ENCODE peak calls at places on chromosomes 11 and 22, in ten cellular contexts. J, P, T, W, C, D, X, R, Q and Y are unnamed samples.

GRCh38 chr11:5713695-5714094 is 22.6 kb upstream of the OR56B1 start:
- ATAC-seq in W (no peak), D (peak), Q (no peak), C (no peak), T (peak), R (no peak), P (no peak), J (no peak), X (no peak), Y (no peak)

GRCh38 chr22:35725521-35725920 is 7.8 kb downstream of the APOL5 start:
- ATAC-seq in C (no peak), D (no peak), W (no peak), J (no peak), T (no peak), R (no peak), P (no peak), X (no peak), Q (no peak), Y (no peak)

GRCh38 chr22:36425977-36426523 is 38.3 kb upstream of the MYH9 start:
- ATAC-seq in R (peak), J (peak), T (peak), D (peak), Q (peak), C (peak), X (peak), P (peak), W (no peak), Y (no peak)

GRCh38 chr11:62505112-62505783 is 41.4 kb downstream of the AHNAK start:
- ATAC-seq in C (no peak), P (no peak), Q (peak), T (no peak), X (no peak), D (peak), J (no peak), W (no peak), R (no peak), Y (no peak)

GRCh38 chr11:35237860-35238715 is 99.1 kb downstream of the CD44 start:
- ATAC-seq in Q (peak), T (no peak), C (no peak), X (no peak), P (no peak), J (peak), D (peak), R (peak), W (no peak), Y (no peak)

GRCh38 chr11:86981777-86982540 is 26.8 kb upstream of the FZD4 start:
- ATAC-seq in R (no peak), X (no peak), J (peak), Q (no peak), T (no peak), D (no peak), P (no peak), C (no peak), W (no peak), Y (no peak)

GRCh38 chr11:67488155-67488480 is 5.3 kb downstream of the AIP start:
- ATAC-seq in W (no peak), Q (no peak), R (no peak), T (no peak), D (no peak), C (no peak), X (no peak), P (no peak), J (no peak), Y (no peak)

GRCh38 chr11:57640068-57640800 is 9.5 kb downstream of the YPEL4 start:
- ATAC-seq in D (no peak), R (no peak), X (no peak), C (no peak), P (no peak), T (no peak), W (no peak), J (peak), Q (no peak), Y (no peak)

GRCh38 chr22:20605328-20605727 is 97.9 kb downstream of the MED15 start:
- ATAC-seq in P (no peak), Q (no peak), X (no peak), W (no peak), C (no peak), T (no peak), J (no peak), R (no peak), D (no peak), Y (no peak)

GRCh38 chr11:16456366-16456765 is 100.0 kb upstream of the SOX6 start:
- ATAC-seq in P (no peak), D (no peak), W (no peak), C (no peak), J (no peak), R (no peak), T (no peak), X (no peak), Q (no peak), Y (no peak)

GRCh38 chr11:74870485-74870884 is 78.4 kb downstream of the XRRA1 start:
- ATAC-seq in Q (peak), W (no peak), J (no peak), R (peak), X (no peak), P (no peak), D (peak), C (peak), T (peak), Y (no peak)

GRCh38 chr22:42757475-42757874 is 36.8 kb upstream of the A4GALT start:
- ATAC-seq in Q (no peak), C (no peak), J (no peak), D (no peak), T (no peak), P (no peak), W (no peak), R (no peak), X (no peak), Y (no peak)

GRCh38 chr11:58685973-58686720 is 45.6 kb downstream of the GLYAT start:
- ATAC-seq in R (no peak), D (no peak), Q (peak), T (no peak), J (no peak), P (no peak), C (no peak), W (no peak), X (no peak), Y (no peak)

GRCh38 chr11:73322986-73323306 is 14.9 kb downstream of the ARHGEF17 start:
- ATAC-seq in J (no peak), D (no peak), C (peak), P (no peak), R (no peak), T (no peak), Q (no peak), X (no peak), W (no peak), Y (no peak)
- H3K27ac ChIP-seq in J (peak), D (no peak), C (peak), P (peak), R (peak), T (no peak), Q (peak), X (peak), W (peak), Y (peak)

GRCh38 chr22:30306629-30307016 is 17.3 kb upstream of the CASTOR1 start:
- ATAC-seq in C (no peak), J (no peak), W (no peak), X (no peak), R (no peak), T (no peak), P (no peak), D (no peak), Q (no peak), Y (no peak)

GRCh38 chr22:30307026-30307574 is 17.8 kb upstream of the CASTOR1 start:
- ATAC-seq in W (no peak), C (no peak), P (no peak), R (no peak), J (no peak), Q (no peak), X (no peak), D (no peak), T (no peak), Y (no peak)

GRCh38 chr22:30305906-30306628 is 16.8 kb upstream of the CASTOR1 start:
- ATAC-seq in R (no peak), Q (peak), X (no peak), D (peak), C (no peak), W (no peak), J (no peak), P (no peak), T (no peak), Y (no peak)

GRCh38 chr22:30304495-30305244 is 15.4 kb upstream of the CASTOR1 start:
- ATAC-seq in Q (peak), P (peak), R (peak), C (no peak), J (peak), X (no peak), W (peak), D (no peak), T (no peak), Y (peak)

DNA sequence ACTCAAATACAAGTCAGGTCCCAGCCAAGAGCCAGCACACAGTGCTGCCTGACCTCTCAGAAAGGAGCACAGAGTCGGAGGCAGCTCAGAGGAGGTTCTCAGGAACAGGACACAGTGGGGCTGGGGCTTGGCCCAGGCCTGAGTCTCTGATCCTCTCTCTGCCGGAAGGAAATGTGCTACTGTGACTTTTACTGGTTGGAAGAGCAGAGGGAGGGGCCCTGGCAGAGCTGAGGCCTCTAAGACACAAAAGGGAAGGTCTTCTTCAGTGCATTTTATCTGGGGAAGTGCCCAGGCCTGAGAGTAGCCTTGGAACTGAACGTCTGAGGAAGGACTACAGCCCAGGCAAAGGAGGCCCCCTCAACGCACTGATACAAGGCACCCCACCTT is 16.2 kb upstream of the CASTOR1 start:
- ATAC-seq in X (peak), T (no peak), D (peak), J (peak), P (no peak), W (peak), R (peak), Q (peak), C (no peak), Y (peak)
- TF ChIP-seq POLR2A in X (peak), T (no peak), D (no peak), J (peak), P (peak), W (no peak), R (no peak), Q (peak), C (no peak), Y (no peak)

DNA sequence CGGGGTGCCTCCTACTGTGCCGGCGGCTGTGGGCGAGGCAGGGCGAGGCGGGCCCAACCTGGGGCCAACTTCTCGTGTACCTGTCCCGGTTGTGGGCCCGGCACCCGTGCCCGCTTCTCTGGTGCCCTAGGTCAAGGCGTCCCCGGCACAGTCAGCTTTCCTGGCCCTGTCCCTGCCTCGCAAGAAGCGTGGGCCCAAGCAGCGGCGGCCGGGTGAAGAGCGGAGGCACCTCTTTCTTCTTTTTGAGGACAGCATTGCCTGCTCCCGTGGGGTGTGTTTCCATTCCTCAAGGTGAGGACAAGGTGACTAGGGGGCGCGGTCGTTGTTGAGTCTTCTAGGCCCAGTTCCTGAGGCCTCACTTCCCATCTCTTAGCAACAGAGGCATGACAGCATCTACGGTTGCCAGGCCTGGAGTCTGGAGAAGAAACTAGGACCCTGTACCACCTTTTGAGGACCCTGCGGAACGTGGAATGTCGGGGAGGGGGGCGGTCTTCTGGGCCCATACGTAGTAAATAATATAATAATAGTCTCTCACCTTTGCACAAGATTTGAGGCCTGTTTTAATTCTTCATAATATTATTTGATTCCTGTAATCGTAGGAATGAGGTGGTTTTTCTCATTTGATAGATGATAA is 418 bp downstream of the ACO2 start:
- ATAC-seq in D (peak), R (peak), J (peak), Q (peak), T (peak), W (peak), P (peak), C (peak), X (peak), Y (no peak)
- TF ChIP-seq CTCF in D (no peak), R (no peak), J (no peak), Q (no peak), T (no peak), W (peak), P (no peak), C (no peak), X (no peak), Y (peak)

GRCh38 chr22:23281053-23281405 is 100.7 kb downstream of the BCR start:
- ATAC-seq in D (peak), W (no peak), X (no peak), T (no peak), Q (no peak), C (no peak), J (no peak), R (no peak), P (no peak), Y (no peak)
- H3K27ac ChIP-seq in D (no peak), W (peak), X (no peak), T (no peak), Q (no peak), C (no peak), J (no peak), R (peak), P (no peak), Y (peak)